ENCODE peak calls at places on chromosome 12, in seven cellular contexts. K is WTC11, M is fibroblast of mammary gland, G is IMR-90, V is mucosa of descending colon, A is neural crest cell, W is HFFc6. Z is an unnamed sample.

GRCh38 chr12:70774055-70774454 is 136.8 kb upstream of the PTPRB start:
- DNase-seq in M (peak), K (no peak), A (no peak), W (no peak), G (no peak), V (no peak), Z (no peak)

GRCh38 chr12:104680070-104680469 is 223.3 kb downstream of the CHST11 start:
- DNase-seq in A (no peak), G (peak), K (no peak), W (peak), M (no peak), V (no peak), Z (no peak)

GRCh38 chr12:32486158-32486557 is 86.8 kb downstream of the FGD4 start:
- DNase-seq in V (no peak), M (no peak), G (no peak), K (no peak), W (no peak), A (no peak), Z (no peak)

GRCh38 chr12:102964872-102965271 is 7.4 kb downstream of the ASCL1 start:
- DNase-seq in A (no peak), M (no peak), W (no peak), G (no peak), K (peak), V (peak), Z (peak)

GRCh38 chr12:48459259-48459658 is 13.1 kb upstream of the ANP32D start:
- DNase-seq in V (no peak), G (no peak), W (no peak), K (no peak), M (no peak), A (no peak), Z (no peak)

GRCh38 chr12:131466306-131466705 is 244.6 kb upstream of the SFSWAP start:
- DNase-seq in K (no peak), G (no peak), A (no peak), M (no peak), V (no peak), W (no peak), Z (no peak)

GRCh38 chr12:93802698-93803097 is 125.5 kb downstream of the CRADD start:
- DNase-seq in W (peak), G (peak), M (peak), V (no peak), K (no peak), A (no peak), Z (no peak)

GRCh38 chr12:109781668-109782321 is 51.4 kb downstream of the TRPV4 start:
- DNase-seq in W (no peak), K (no peak), V (peak), G (no peak), A (no peak), M (no peak), Z (no peak)

GRCh38 chr12:115160290-115161108 is 476.5 kb upstream of the TBX3 start:
- DNase-seq in A (no peak), W (no peak), V (no peak), M (no peak), K (no peak), G (no peak), Z (no peak)
- TF ChIP-seq CTCF in A (no peak), W (no peak), V (no peak), M (no peak), K (no peak), G (no peak), Z (no peak)

DNA sequence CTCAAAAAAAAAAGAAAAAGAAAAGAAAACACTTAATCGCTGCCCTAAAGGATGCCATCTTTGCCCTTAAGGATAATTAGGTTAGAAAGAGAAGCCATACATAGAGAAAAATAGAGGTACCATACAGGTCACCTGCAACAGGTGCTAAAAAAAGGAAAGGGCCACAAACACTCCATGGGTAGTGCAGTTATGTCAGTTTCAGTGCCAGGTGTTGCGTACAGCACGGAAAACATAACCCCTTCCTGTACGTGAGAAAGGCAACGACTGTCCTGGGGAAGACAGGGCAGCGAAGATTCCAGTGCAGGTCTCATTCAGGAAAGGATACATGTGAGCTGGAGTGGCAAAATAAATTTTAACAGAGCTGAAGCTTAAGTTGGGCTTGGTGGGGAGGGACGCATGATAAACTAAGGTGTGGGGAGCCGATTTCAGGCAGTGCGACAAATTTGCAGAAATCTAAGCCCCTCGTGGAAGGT is 553 bp upstream of the DAZAP2 start:
- DNase-seq in M (no peak), V (no peak), W (no peak), K (no peak), G (no peak), A (no peak), Z (no peak)
- TF ChIP-seq CTCF in M (no peak), V (no peak), W (no peak), K (no peak), G (no peak), A (no peak), Z (no peak)

DNA sequence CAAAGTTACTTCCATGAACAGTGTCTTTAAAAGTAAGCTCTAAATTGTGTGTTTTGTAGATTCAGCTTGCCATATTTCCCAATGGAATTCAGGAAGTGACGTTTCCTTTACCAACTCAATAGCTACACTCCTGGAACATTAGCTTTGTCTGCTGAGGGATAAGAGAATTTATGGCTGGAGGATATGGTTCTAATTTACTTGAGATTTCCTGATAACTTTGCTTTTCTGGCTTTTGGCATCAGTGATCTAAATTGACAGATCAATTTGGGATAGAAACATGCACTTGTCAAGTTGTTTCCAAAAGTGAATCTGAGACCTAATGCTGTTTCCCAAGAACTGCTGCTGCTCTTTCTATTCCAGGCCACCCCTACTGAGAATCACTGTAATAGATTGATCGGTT is 43.2 kb downstream of the MGAT4C start:
- DNase-seq in V (no peak), A (no peak), W (no peak), K (no peak), M (no peak), G (no peak), Z (no peak)
- TF ChIP-seq CTCF in V (no peak), A (no peak), W (no peak), K (no peak), M (no peak), G (no peak), Z (no peak)

DNA sequence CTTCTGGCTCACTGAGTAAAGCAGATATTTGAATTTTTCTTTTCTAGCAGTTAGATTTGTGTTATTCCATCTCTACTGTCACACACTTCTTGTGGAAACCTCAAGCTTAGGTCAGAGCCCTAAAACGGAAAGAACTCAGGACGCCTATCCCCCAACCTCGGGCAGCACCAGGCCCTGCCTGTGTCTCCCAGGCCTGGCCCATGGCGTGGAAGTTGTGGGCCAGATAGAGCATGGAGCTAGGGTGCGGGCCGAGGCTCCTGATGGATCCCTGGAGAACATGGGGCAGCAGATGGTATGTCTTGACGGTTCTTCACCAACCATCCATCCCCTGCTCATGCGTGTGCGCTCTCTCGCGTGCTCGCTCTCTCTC is 20.6 kb downstream of the P2RX4 start:
- DNase-seq in A (no peak), G (no peak), V (no peak), K (no peak), M (no peak), W (no peak), Z (no peak)
- TF ChIP-seq CTCF in A (peak), G (no peak), V (no peak), K (no peak), M (no peak), W (peak), Z (no peak)

GRCh38 chr12:45989857-45990467 is 412 bp downstream of the SCAF11 start:
- DNase-seq in W (peak), M (no peak), A (no peak), V (peak), K (no peak), G (peak), Z (no peak)

GRCh38 chr12:45991289-45992249 is 1.2 kb upstream of the SCAF11 start:
- DNase-seq in A (peak), G (peak), K (peak), V (peak), W (peak), M (peak), Z (peak)

GRCh38 chr12:45988259-45988658 is 2.1 kb downstream of the SCAF11 start:
- DNase-seq in V (no peak), G (peak), K (no peak), M (peak), W (peak), A (no peak), Z (no peak)

GRCh38 chr12:45989277-45989856 is 1.0 kb downstream of the SCAF11 start:
- DNase-seq in A (peak), M (peak), K (no peak), V (no peak), G (peak), W (peak), Z (no peak)

DNA sequence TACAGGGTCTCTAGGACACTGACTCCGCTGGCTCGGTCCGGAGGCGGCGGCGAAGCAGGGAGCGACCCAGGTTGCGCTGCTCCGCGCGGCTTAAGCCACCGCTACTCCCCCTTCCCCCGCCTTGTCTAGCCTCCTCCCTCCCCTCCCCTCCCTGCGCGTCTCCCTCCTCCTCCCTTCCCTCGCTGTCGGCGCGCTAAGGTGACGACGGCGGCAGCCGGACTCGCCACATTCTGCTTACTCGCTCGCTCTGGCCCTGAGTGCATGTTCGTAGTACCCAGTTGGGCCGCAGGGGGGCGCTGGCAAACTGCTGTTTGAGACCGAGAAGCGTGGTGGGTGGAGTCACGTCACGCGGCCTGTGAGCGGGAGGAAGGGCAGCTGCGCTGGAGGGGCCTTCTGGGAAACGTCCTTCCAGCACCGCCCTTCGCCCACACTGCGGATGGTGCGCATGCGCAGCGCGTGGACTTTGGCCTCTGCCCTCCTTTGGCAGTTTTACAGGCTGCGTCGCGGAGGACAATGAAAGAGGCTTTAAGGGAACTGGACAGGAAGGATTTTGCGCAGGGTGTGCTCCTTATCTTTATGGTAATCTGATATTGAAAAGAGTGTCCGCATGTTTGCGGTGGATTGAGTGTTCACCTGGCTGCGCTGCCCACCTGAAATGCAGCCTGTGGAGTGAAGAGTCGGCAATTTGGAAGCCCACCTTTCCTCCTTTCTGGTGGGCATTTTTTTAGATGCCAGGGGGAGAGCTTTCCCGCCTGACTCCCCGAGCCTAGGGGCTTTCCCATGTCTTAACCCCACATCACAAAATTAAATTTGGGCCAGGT is at the start of gene SCAF11:
- DNase-seq in V (peak), W (peak), M (peak), A (peak), G (peak), K (peak), Z (peak)
- TF ChIP-seq CTCF in V (peak), W (peak), M (peak), A (peak), G (peak), K (peak), Z (peak)

DNA sequence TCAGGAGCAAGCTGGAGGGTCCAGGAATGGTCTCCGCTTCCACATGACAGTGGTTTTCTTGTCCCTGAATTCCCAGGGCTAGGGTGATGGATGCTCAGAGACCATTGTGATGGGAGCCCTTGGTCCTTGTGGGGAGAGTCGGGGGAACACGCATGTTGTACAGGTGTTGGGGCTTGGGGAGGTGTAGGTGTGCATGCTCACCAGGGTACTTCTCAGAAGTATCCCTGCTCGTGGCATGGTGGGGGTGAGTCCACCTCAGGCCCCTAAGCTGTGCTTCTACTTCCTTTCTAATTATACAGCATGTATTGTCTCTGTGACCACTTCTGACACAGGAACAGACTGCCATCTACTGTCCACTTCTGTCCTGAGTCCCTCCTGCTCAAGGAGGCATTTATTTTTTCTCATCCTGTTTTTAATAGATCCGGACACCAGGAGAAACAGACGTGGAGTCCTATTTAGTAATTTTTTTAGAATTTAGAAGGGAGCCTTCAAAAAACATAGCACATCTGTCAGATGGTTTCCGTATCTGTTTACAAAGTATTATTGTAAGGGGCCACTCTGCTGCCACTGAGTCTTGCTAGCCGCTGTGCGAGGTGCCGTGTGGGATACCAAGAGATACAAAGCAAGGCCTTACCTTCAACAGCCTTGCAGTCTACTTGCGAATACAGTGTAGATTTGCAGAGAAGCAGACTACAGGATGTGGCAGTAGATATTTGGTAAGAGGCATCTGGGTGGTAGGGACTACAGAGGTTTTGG is 10.5 kb downstream of the NTF3 start:
- DNase-seq in K (peak), V (no peak), W (peak), A (peak), M (peak), G (peak), Z (no peak)
- TF ChIP-seq CTCF in K (no peak), V (peak), W (peak), A (peak), M (peak), G (peak), Z (peak)

GRCh38 chr12:91335724-91336123 is 153.1 kb upstream of the DCN start:
- DNase-seq in K (no peak), V (no peak), M (no peak), A (no peak), G (no peak), W (no peak), Z (no peak)

GRCh38 chr12:91333966-91334365 is 151.3 kb upstream of the DCN start:
- DNase-seq in W (no peak), M (no peak), G (no peak), A (no peak), V (no peak), K (no peak), Z (no peak)

GRCh38 chr12:91331371-91331770 is 148.8 kb upstream of the DCN start:
- DNase-seq in G (no peak), M (peak), V (no peak), K (no peak), A (no peak), W (no peak), Z (no peak)

GRCh38 chr12:91327889-91328288 is 145.3 kb upstream of the DCN start:
- DNase-seq in A (no peak), M (peak), K (no peak), W (peak), V (no peak), G (peak), Z (no peak)

DNA sequence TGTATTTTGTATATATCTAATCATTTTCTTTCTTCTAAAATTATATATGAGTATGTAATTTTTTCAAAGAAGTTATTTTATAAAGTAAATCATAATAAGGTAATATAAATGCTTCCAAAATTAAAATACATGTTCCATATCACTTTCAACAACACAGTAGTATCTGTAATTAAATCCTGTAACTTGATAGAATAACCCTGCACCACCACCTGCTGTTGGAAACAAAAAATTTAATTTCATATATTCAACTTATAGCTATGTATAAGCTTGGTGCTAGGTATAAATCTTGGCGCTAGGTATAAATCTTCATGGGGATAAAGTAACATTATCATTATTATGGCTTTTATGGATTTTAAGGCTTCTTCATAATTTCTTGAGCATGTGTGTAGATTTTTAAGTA is 149.7 kb upstream of the DCN start:
- DNase-seq in V (no peak), G (peak), M (peak), A (no peak), W (no peak), K (no peak), Z (no peak)
- TF ChIP-seq CTCF in V (no peak), G (peak), M (peak), A (no peak), W (peak), K (no peak), Z (no peak)